ENCODE peak calls at places on chromosomes 11 and 22, in six cellular contexts. J is A549, C is ovary, Q is stomach, W is body of pancreas, L is GM12878. U is an unnamed sample.

GRCh38 chr22:37632174-37633081 is 7.0 kb upstream of the SH3BP1 start:
- DNase-seq in J (no peak), C (peak; percentile 55), Q (no peak), W (no peak), L (no peak), U (no peak)

GRCh38 chr11:76911415-76911808 is 50.7 kb downstream of the ACER3 start:
- DNase-seq in J (no peak), C (no peak), Q (no peak), W (no peak), L (no peak), U (no peak)

GRCh38 chr11:765025-765801 is 12.1 kb downstream of the GATD1 start:
- DNase-seq in J (peak; percentile 82), C (no peak), Q (peak; percentile 63), W (peak; percentile 69), L (no peak), U (no peak)

GRCh38 chr22:22508274-22509176 is at the start of gene ZNF280B:
- DNase-seq in J (peak; percentile 85), C (peak; percentile 51), Q (peak; percentile 70), W (peak; percentile 80), L (peak; percentile 43), U (peak; percentile 5)

GRCh38 chr22:38513063-38513462 is 7.0 kb upstream of the DDX17 start:
- DNase-seq in J (no peak), C (no peak), Q (no peak), W (no peak), L (no peak), U (no peak)

GRCh38 chr11:2312232-2313042 is 10.6 kb downstream of the TSPAN32 start:
- DNase-seq in J (no peak), C (peak; percentile 28), Q (no peak), W (peak; percentile 11), L (no peak), U (no peak)

GRCh38 chr11:133342453-133342852 is 189.8 kb downstream of the OPCML start:
- DNase-seq in J (no peak), C (no peak), Q (no peak), W (no peak), L (no peak), U (no peak)

GRCh38 chr11:122833133-122833470 is 5.2 kb upstream of the CRTAM start:
- DNase-seq in J (no peak), C (no peak), Q (no peak), W (no peak), L (no peak), U (no peak)

GRCh38 chr22:32340437-32340836 is 17.2 kb upstream of the RFPL3 start:
- DNase-seq in J (no peak), C (no peak), Q (peak; percentile 3), W (no peak), L (no peak), U (no peak)

GRCh38 chr11:129365816-129366215 is 9.8 kb upstream of the BARX2 start:
- DNase-seq in J (no peak), C (no peak), Q (no peak), W (no peak), L (no peak), U (no peak)

GRCh38 chr22:47659467-47660302 is 897.2 kb downstream of the TBC1D22A start:
- DNase-seq in J (no peak), C (no peak), Q (no peak), W (no peak), L (no peak), U (no peak)

GRCh38 chr22:25848954-25849353 is 107.0 kb downstream of the MYO18B start:
- DNase-seq in J (no peak), C (no peak), Q (no peak), W (no peak), L (no peak), U (no peak)

GRCh38 chr11:131464024-131464423 is 93.6 kb downstream of the NTM start:
- DNase-seq in J (no peak), C (no peak), Q (no peak), W (no peak), L (no peak), U (no peak)

GRCh38 chr11:66891849-66892660 is 35.2 kb downstream of the LRFN4 start:
- DNase-seq in J (peak; percentile 98), C (no peak), Q (peak; percentile 70), W (peak; percentile 76), L (peak; percentile 88), U (no peak)

GRCh38 chr11:12042215-12042676 is 33.8 kb upstream of the DKK3 start:
- DNase-seq in J (peak; percentile 63), C (no peak), Q (no peak), W (no peak), L (no peak), U (no peak)

GRCh38 chr22:21632237-21632895 is at the start of gene CCDC116:
- DNase-seq in J (peak; percentile 31), C (no peak), Q (peak; percentile 33), W (no peak), L (no peak), U (no peak)

GRCh38 chr11:129930306-129930705 is 34.9 kb upstream of the NFRKB start:
- DNase-seq in J (no peak), C (no peak), Q (no peak), W (no peak), L (no peak), U (no peak)

GRCh38 chr11:8207080-8208000 is 38.5 kb upstream of the RIC3 start:
- DNase-seq in J (no peak), C (no peak), Q (peak; percentile 17), W (no peak), L (no peak), U (no peak)

GRCh38 chr11:116787436-116787785 is 412 bp downstream of the ZPR1 start:
- DNase-seq in J (no peak), C (no peak), Q (no peak), W (no peak), L (no peak), U (no peak)

GRCh38 chr11:61883327-61883726 is 8.0 kb downstream of the FADS3 start:
- DNase-seq in J (no peak), C (no peak), Q (no peak), W (no peak), L (no peak), U (no peak)

GRCh38 chr11:107040447-107041444 is 22.5 kb upstream of the GUCY1A2 start:
- DNase-seq in J (no peak), C (no peak), Q (no peak), W (no peak), L (peak; percentile 50), U (no peak)

GRCh38 chr11:128474036-128474874 is 113.1 kb downstream of the ETS1 start:
- DNase-seq in J (no peak), C (no peak), Q (no peak), W (no peak), L (no peak), U (no peak)

GRCh38 chr22:49015459-49015858 is 812.2 kb downstream of the BRD1 start:
- DNase-seq in J (no peak), C (no peak), Q (peak; percentile 15), W (no peak), L (no peak), U (no peak)

GRCh38 chr11:20327377-20327776 is 36.1 kb upstream of the HTATIP2 start:
- DNase-seq in J (no peak), C (no peak), Q (no peak), W (no peak), L (no peak), U (no peak)

GRCh38 chr11:44729718-44730117 is 3.0 kb downstream of the TSPAN18 start:
- DNase-seq in J (no peak), C (no peak), Q (no peak), W (no peak), L (no peak), U (no peak)

GRCh38 chr11:69274531-69275016 is 19.4 kb upstream of the MYEOV start:
- DNase-seq in J (peak; percentile 70), C (no peak), Q (peak; percentile 81), W (peak; percentile 94), L (no peak), U (no peak)

GRCh38 chr11:1373536-1374214 is 16.1 kb upstream of the BRSK2 start:
- DNase-seq in J (no peak), C (no peak), Q (no peak), W (no peak), L (no peak), U (no peak)

GRCh38 chr22:42947211-42947990 is 67.5 kb downstream of the PACSIN2 start:
- DNase-seq in J (peak; percentile 44), C (no peak), Q (peak; percentile 89), W (peak; percentile 92), L (no peak), U (no peak)

GRCh38 chr22:23857606-23858483 is at the start of gene SLC2A11:
- DNase-seq in J (peak; percentile 95), C (peak; percentile 97), Q (peak; percentile 97), W (peak; percentile 99), L (peak; percentile 96), U (peak; percentile 83)
- TF ChIP-seq POLR2A in J (peak; percentile 92), C (peak; percentile 63), Q (no peak), W (peak; percentile 93), L (peak; percentile 96), U (no peak)

GRCh38 chr22:36329217-36330078 is 58.3 kb downstream of the MYH9 start:
- DNase-seq in J (peak; percentile 92), C (no peak), Q (peak; percentile 51), W (peak; percentile 81), L (no peak), U (no peak)

GRCh38 chr22:36330655-36331305 is 57.0 kb downstream of the MYH9 start:
- DNase-seq in J (no peak), C (no peak), Q (no peak), W (no peak), L (no peak), U (no peak)

GRCh38 chr22:36327922-36328551 is 59.7 kb downstream of the MYH9 start:
- DNase-seq in J (no peak), C (no peak), Q (no peak), W (peak; percentile 88), L (no peak), U (no peak)

GRCh38 chr22:36330127-36330526 is 57.6 kb downstream of the MYH9 start:
- DNase-seq in J (no peak), C (no peak), Q (no peak), W (no peak), L (no peak), U (no peak)

DNA sequence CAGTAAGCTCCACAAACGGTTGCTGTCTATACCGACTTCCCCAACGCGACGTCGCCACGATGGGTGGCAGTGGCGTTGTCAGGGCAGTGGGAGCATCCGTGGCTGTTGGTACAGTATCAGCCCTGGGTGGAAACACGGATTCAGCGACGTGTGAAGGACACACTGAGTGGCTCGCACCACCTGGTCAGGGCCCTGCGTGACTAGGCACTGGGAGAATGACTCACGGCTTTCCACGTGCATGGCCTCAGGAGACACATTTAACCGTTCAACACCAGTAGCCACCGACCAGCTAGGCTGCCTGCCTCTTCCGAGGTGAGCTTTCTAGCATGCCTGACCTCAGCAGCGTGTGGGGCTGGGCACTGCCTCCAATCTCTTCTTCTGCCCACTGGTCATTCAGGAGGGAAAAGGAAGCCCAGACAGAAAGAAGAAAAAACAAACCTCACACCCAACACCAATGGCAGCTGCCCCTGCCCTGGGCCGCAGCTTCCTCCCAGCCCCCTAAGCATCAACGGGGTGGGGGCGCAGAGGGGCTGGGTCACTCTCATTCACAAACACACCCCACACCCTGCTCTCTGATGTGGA is 59.0 kb downstream of the MYH9 start:
- DNase-seq in J (peak; percentile 68), C (peak; percentile 76), Q (peak; percentile 61), W (peak; percentile 84), L (peak; percentile 51), U (no peak)
- TF ChIP-seq POLR2A in J (no peak), C (no peak), Q (no peak), W (no peak), L (no peak), U (no peak)

GRCh38 chr11:46119352-46120216 is 1.7 kb downstream of the PHF21A start:
- DNase-seq in J (peak; percentile 80), C (peak; percentile 70), Q (peak; percentile 39), W (peak; percentile 41), L (no peak), U (no peak)
- TF ChIP-seq POLR2A in J (no peak), C (peak; percentile 32), Q (no peak), W (peak; percentile 48), L (peak; percentile 25), U (no peak)

GRCh38 chr22:45268958-45269844 is 15.5 kb upstream of the UPK3A start:
- DNase-seq in J (peak; percentile 68), C (peak; percentile 89), Q (peak; percentile 92), W (peak; percentile 90), L (no peak), U (no peak)
- TF ChIP-seq POLR2A in J (peak; percentile 31), C (no peak), Q (no peak), W (no peak), L (no peak), U (no peak)